ENCODE peak calls at places on chromosomes 7 and 10, in seven cellular contexts. B, L, Q, T, O, I and F are unnamed samples.
A peak's percentile ranks its signal among the peaks of the same experiment; 100 is the strongest.

GRCh38 chr10:102581401-102581800 is 62.9 kb upstream of the TRIM8 start:
- DNase-seq in B (no peak), O (no peak), L (no peak), I (no peak), T (no peak), Q (no peak), F (no peak)

GRCh38 chr7:151439855-151440798 is at the start of gene CRYGN:
- DNase-seq in B (peak; percentile 68), T (no peak), O (no peak), Q (peak; percentile 80), I (no peak), L (no peak), F (no peak)

GRCh38 chr7:127447326-127447945 is 54.9 kb upstream of the ZNF800 start:
- DNase-seq in O (peak; percentile 55), T (peak; percentile 42), L (peak; percentile 40), Q (peak; percentile 94), I (no peak), B (no peak), F (no peak)

GRCh38 chr10:12067336-12067735 is 1.4 kb upstream of the DHTKD1 start:
- DNase-seq in O (peak; percentile 93), B (no peak), T (peak; percentile 20), L (no peak), Q (no peak), I (no peak), F (no peak)

GRCh38 chr7:35334511-35334910 is 80.6 kb upstream of the TBX20 start:
- DNase-seq in Q (no peak), I (no peak), T (no peak), O (peak; percentile 42), L (no peak), B (no peak), F (no peak)

GRCh38 chr7:7944619-7945282 is 23.8 kb upstream of the GLCCI1 start:
- DNase-seq in O (peak; percentile 76), Q (no peak), B (no peak), T (no peak), I (peak; percentile 31), L (no peak), F (no peak)

GRCh38 chr7:27182861-27183681 is 2.0 kb downstream of the HOXA11 start:
- DNase-seq in O (no peak), Q (peak; percentile 75), L (no peak), T (no peak), I (no peak), B (peak; percentile 66), F (peak; percentile 18)

GRCh38 chr10:24277771-24278518 is 69.0 kb downstream of the KIAA1217 start:
- DNase-seq in Q (no peak), B (no peak), O (peak; percentile 82), I (no peak), L (no peak), T (peak; percentile 58), F (no peak)

GRCh38 chr7:44646921-44647636 is 40.7 kb downstream of the OGDH start:
- DNase-seq in L (no peak), O (no peak), I (no peak), B (no peak), T (no peak), Q (no peak), F (no peak)

GRCh38 chr7:137423321-137423720 is 79.8 kb upstream of the PTN start:
- DNase-seq in B (no peak), O (no peak), L (no peak), I (no peak), T (no peak), Q (no peak), F (no peak)

GRCh38 chr10:114856544-114857287 is 35.1 kb downstream of the FHIP2A start:
- DNase-seq in B (no peak), L (peak; percentile 31), I (no peak), T (peak; percentile 90), Q (no peak), O (peak; percentile 76), F (no peak)

GRCh38 chr10:88008866-88009470 is 145.5 kb downstream of the PTEN start:
- DNase-seq in Q (no peak), I (no peak), B (no peak), T (no peak), O (peak; percentile 19), L (no peak), F (no peak)

GRCh38 chr10:127452568-127452967 is 96.5 kb upstream of the NPS start:
- DNase-seq in O (no peak), L (no peak), T (no peak), I (no peak), B (no peak), Q (no peak), F (no peak)

GRCh38 chr10:71542476-71542875 is 145.8 kb downstream of the CDH23 start:
- DNase-seq in T (no peak), O (no peak), B (no peak), L (no peak), Q (no peak), I (no peak), F (no peak)

GRCh38 chr7:33904680-33905388 is 505 bp upstream of the BMPER start:
- DNase-seq in T (peak; percentile 74), B (peak; percentile 69), Q (peak; percentile 71), O (peak; percentile 15), I (peak; percentile 38), L (no peak), F (no peak)
- TF ChIP-seq CTCF in T (no peak), B (no peak), Q (no peak), O (peak; percentile 31), I (no peak), L (no peak), F (no peak)

DNA sequence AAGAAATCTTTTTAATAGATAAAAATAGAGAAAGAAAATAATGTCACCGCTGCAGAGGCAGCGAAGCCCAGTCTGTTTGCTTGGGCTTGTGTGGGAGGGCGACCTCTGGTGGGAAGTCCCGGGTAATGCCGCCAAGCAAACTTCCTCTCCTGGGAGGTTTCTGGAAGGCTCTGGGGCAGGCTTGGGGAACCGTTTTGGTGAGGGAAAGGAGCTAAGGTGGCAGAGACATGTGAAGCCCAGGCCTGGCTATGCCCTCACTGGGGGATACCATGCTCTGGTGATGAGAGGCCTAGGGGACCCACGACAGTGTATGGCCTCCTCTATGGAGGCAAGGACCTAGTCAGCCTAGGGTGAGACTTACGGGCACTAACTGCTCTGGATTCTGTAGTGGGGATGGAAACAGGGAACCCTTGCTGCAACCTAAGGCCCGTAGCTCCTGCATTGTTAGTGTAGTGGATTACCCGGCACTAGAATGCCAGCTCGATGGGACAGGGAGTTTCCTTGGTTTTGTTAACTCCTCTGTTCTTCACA is 605.1 kb downstream of the LRMDA start:
- DNase-seq in T (peak; percentile 77), Q (peak; percentile 78), L (peak; percentile 14), I (peak; percentile 72), O (peak; percentile 50), B (peak; percentile 88), F (peak; percentile 42)
- TF ChIP-seq CTCF in T (peak; percentile 94), Q (peak; percentile 88), L (peak; percentile 89), I (peak; percentile 91), O (peak; percentile 87), B (peak; percentile 88), F (peak; percentile 88)

GRCh38 chr10:78028438-78029293 is 649 bp downstream of the POLR3A start:
- DNase-seq in O (peak; percentile 15), L (no peak), Q (peak; percentile 53), I (no peak), B (no peak), T (peak; percentile 50), F (no peak)
- TF ChIP-seq CTCF in O (no peak), L (no peak), Q (peak; percentile 39), I (no peak), B (no peak), T (no peak), F (no peak)

GRCh38 chr10:125161570-125162139 is 1.3 kb upstream of the CTBP2 start:
- DNase-seq in I (peak; percentile 29), Q (no peak), B (no peak), T (no peak), O (peak; percentile 48), L (no peak), F (no peak)
- TF ChIP-seq CTCF in I (peak; percentile 52), Q (peak; percentile 39), B (no peak), T (no peak), O (peak; percentile 55), L (no peak), F (no peak)

DNA sequence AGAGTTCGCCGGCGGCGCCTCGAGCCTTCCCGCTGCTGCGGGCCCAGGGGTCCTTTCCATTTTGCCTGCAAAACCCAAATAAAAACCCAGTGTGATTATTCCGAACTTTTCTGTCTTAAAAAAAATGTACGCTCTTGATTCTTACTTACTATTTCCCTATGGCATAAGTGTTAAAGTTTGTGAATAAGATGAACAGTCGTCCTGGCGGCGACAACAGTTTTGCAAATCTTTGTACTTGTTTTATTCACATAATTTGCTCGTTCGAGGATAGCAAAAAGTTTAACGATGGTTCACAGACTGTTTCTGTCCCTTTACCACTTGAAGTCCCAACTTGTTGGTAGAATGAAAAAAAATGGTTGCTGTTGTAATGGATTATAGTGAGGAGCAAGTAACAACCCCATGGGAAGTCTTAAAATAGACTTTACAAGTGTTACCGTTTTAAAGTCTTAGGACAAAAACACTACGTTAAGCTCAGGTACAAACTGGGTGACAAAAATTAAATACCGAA is 482 bp downstream of the LSM8 start:
- DNase-seq in I (no peak), T (peak; percentile 14), O (peak; percentile 11), L (no peak), Q (no peak), B (no peak), F (no peak)
- TF ChIP-seq CTCF in I (no peak), T (no peak), O (no peak), L (no peak), Q (no peak), B (no peak), F (no peak)

DNA sequence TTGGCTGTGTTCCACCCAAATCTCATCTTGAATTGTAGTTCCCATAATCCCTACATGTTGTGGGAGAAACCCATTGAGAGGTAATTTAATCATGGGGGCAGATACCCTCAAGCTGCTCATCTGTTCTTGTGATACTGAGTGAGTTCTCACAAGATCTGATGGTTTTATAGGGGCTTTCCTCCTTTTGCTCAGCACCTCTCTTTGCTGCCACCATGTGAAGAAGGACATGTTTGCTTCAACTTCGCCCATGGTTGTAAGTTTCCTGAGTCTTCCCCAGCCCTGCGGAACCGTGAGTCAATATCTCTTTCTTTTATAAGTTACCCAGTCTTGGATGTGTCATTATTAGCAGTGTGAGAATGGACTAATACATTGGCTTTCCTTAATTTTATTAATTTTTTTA is 527.8 kb downstream of the MDFIC start:
- DNase-seq in T (no peak), Q (peak; percentile 36), O (no peak), L (no peak), I (no peak), B (no peak), F (no peak)
- TF ChIP-seq CTCF in T (no peak), Q (no peak), O (no peak), L (no peak), I (no peak), B (no peak), F (no peak)

DNA sequence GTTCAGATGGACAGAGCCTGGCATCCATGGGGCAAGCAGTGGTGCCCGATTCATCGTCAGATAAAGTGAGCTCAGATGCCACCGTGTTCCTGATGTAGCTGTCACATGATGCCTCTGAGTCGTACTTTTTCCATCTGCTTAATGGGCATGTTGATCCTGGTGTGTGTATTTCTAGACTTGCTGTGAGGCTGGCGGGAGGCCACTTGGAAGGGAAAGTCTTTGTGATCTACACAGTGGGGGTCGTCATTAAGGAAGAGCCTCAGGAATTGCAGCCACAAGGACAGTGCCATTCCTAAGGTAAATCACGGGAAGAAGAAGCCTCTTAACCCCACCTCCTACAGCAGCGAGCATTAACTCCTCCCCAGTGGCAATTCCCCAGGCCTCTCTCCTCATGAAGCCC is 63.0 kb downstream of the RGS10 start:
- DNase-seq in Q (peak; percentile 80), B (no peak), O (no peak), L (no peak), T (no peak), I (no peak), F (no peak)
- TF ChIP-seq CTCF in Q (no peak), B (no peak), O (no peak), L (no peak), T (no peak), I (no peak), F (no peak)